ENCODE peak calls at places on chromosomes 4 and X, in eight cellular contexts. T is AG04450; M is CD8-positive, alpha-beta memory T cell; O is heart right ventricle; A is spleen; J is upper lobe of left lung; K is small intestine; Q is uterus. B is an unnamed sample. For H3K27me3, the result is how much of the 10 kb centered on the place peaks cover.

GRCh38 chr4:4758708-4759107 is 100.8 kb upstream of the MSX1 start:
- DNase-seq in T (no peak), M (no peak), O (no peak), A (no peak), J (no peak), K (no peak), Q (no peak), B (no peak)

GRCh38 chr4:47484169-47484568 is 906 bp upstream of the ATP10D start:
- DNase-seq in T (no peak), M (no peak), O (no peak), A (no peak), J (no peak), K (no peak), Q (no peak), B (no peak)

GRCh38 chr4:1009647-1010521 is 1.5 kb upstream of the FGFRL1 start:
- DNase-seq in T (no peak), M (peak), O (peak), A (peak), J (peak), K (peak), Q (peak), B (peak)

GRCh38 chrX:12309040-12309732 is 170.9 kb downstream of the FRMPD4 start:
- DNase-seq in T (no peak), M (no peak), O (no peak), A (no peak), J (no peak), K (no peak), Q (no peak), B (no peak)

GRCh38 chr4:52407545-52407944 is 251.6 kb downstream of the USP46 start:
- DNase-seq in T (no peak), M (no peak), O (no peak), A (no peak), J (no peak), K (no peak), Q (no peak), B (no peak)

GRCh38 chr4:82984459-82984858 is 26.2 kb downstream of the LIN54 start:
- DNase-seq in T (no peak), M (no peak), O (no peak), A (no peak), J (no peak), K (no peak), Q (no peak), B (no peak)

GRCh38 chr4:85659626-85660213 is 184.8 kb downstream of the ARHGAP24 start:
- DNase-seq in T (no peak), M (no peak), O (no peak), A (no peak), J (no peak), K (no peak), Q (no peak), B (no peak)

GRCh38 chrX:24080670-24081069 is 25.9 kb downstream of the EIF2S3 start:
- DNase-seq in T (no peak), M (no peak), O (no peak), A (no peak), J (no peak), K (no peak), Q (no peak), B (no peak)

GRCh38 chrX:108537005-108537404 is 97.4 kb downstream of the COL4A5 start:
- DNase-seq in T (no peak), M (no peak), O (no peak), A (no peak), J (no peak), K (peak), Q (no peak), B (no peak)

GRCh38 chrX:115525486-115525885 is 35.5 kb upstream of the PLS3 start:
- DNase-seq in T (no peak), M (no peak), O (no peak), A (no peak), J (no peak), K (no peak), Q (no peak), B (no peak)

GRCh38 chr4:19492611-19493010 is 759.1 kb upstream of the SLIT2 start:
- DNase-seq in T (no peak), M (no peak), O (no peak), A (no peak), J (no peak), K (no peak), Q (no peak), B (no peak)

GRCh38 chr4:84855774-84856173 is 110.7 kb downstream of the WDFY3 start:
- DNase-seq in T (no peak), M (no peak), O (no peak), A (no peak), J (no peak), K (no peak), Q (no peak), B (peak)

GRCh38 chr4:88291003-88291402 is 6.6 kb upstream of the PPM1K start:
- DNase-seq in T (no peak), M (no peak), O (peak), A (no peak), J (no peak), K (no peak), Q (peak), B (no peak)

GRCh38 chr4:663438-664428 is 10.3 kb downstream of the ATP5ME start:
- DNase-seq in T (no peak), M (peak), O (no peak), A (peak), J (peak), K (no peak), Q (no peak), B (peak)

GRCh38 chr4:90226734-90227133 is 99.5 kb downstream of the CCSER1 start:
- DNase-seq in T (no peak), M (no peak), O (no peak), A (no peak), J (no peak), K (no peak), Q (no peak), B (no peak)

GRCh38 chr4:165027762-165028402 is 3.9 kb upstream of the TRIM60 start:
- DNase-seq in T (no peak), M (no peak), O (no peak), A (no peak), J (no peak), K (no peak), Q (no peak), B (no peak)

GRCh38 chr4:80207664-80208063 is 10.4 kb downstream of the PRDM8 start:
- DNase-seq in T (no peak), M (no peak), O (no peak), A (no peak), J (no peak), K (no peak), Q (no peak), B (no peak)
- H3K27me3 ChIP-seq in T (under half), M (under half), O (under half), A (under half), J (under half), K (under half), Q (under half), B (under half)

GRCh38 chr4:145341381-145341780 is 140.3 kb upstream of the SMAD1 start:
- DNase-seq in T (no peak), M (no peak), O (no peak), A (no peak), J (no peak), K (no peak), Q (no peak), B (no peak)
- H3K27ac ChIP-seq in T (no peak), M (no peak), O (no peak), A (no peak), J (no peak), K (no peak), Q (no peak), B (no peak)

GRCh38 chrX:68686684-68687045 is 39.2 kb downstream of the STARD8 start:
- DNase-seq in T (no peak), M (no peak), O (peak), A (no peak), J (no peak), K (no peak), Q (peak), B (peak)
- H3K4me3 ChIP-seq in T (peak), M (no peak), O (peak), A (no peak), J (peak), K (no peak), Q (peak), B (peak)

GRCh38 chr4:95546866-95547707 is 1.7 kb downstream of the UNC5C start:
- DNase-seq in T (no peak), M (no peak), O (no peak), A (no peak), J (no peak), K (no peak), Q (no peak), B (peak)
- H3K27me3 ChIP-seq in T (under half), M (under half), O (under half), A (under half), J (under half), K (under half), Q (under half), B (under half)

DNA sequence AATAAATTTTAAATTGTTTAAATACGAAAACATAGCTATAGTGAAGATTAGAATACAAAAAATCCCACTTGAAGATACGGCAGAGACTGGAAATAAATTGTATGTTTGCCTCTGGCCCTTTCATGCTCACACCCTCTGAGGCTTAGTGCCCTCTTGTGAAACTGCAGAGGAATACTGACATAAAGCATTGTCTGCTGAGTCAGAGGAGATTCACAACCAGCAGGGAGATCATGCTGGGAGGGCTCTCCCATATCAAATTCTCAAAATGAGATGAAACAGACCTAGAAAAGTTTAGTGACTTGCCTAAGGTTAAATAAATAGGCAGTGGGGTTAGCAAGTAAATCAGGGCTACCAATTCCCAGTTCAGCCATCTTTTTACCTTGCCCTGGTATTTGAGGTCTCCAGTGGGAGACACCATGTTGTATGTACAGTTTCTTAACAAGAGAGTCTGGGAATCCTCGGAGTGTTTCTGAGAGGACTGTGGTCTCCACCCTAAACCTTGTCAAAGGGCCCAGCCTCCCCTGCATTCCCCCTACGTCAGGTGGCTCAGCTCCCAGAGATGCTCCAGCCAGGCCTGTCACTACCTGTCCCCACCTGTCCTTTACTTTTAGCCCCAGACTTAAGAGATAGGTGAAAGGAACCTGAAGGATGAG is 581.4 kb upstream of the DIPK2B start:
- DNase-seq in T (peak), M (no peak), O (no peak), A (no peak), J (no peak), K (no peak), Q (no peak), B (no peak)
- H3K27ac ChIP-seq in T (peak), M (no peak), O (no peak), A (no peak), J (no peak), K (peak), Q (peak), B (no peak)

DNA sequence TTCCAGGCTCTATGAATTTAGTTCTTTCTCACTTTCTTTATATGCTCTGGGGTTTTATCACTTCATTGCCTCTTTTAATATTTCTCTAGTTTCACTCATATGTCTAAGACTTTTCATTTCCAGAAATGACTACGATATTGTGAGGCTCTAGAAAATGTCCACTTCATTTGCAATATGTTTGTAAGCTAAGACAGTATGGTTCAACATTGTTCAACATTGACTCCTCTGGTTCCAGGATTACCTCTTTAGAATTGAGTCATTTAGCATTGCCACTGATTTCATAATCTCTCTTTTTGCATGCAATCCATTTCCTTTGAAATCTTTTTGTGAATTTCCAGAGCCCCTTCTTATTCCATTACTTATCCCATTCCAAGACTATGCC is 32.3 kb downstream of the BBS12 start:
- DNase-seq in T (peak), M (no peak), O (no peak), A (no peak), J (no peak), K (no peak), Q (no peak), B (no peak)
- H3K4me3 ChIP-seq in T (no peak), M (no peak), O (no peak), A (no peak), J (no peak), K (no peak), Q (no peak), B (no peak)